ENCODE peak calls at places on chromosome X, in six cellular contexts. One of them, this sample, is unnamed.

GRCh38 chrX:56600141-56600540 is 36.7 kb downstream of the UBQLN2 start:
- DNase-seq in hepatocyte: no peak
- DNase-seq in neural progenitor cell: no peak
- DNase-seq in endothelial cell of umbilical vein: peak; percentile 15
- DNase-seq in MM.1S: no peak
- DNase-seq in fibroblast of lung: peak; percentile 0
- DNase-seq in this sample: no peak

GRCh38 chrX:119990409-119990994 is 47.0 kb upstream of the NKAP start:
- DNase-seq in hepatocyte: no peak
- DNase-seq in neural progenitor cell: peak; percentile 13
- DNase-seq in endothelial cell of umbilical vein: no peak
- DNase-seq in MM.1S: peak; percentile 12
- DNase-seq in fibroblast of lung: no peak
- DNase-seq in this sample: no peak

GRCh38 chrX:148670277-148670676 is 169.9 kb downstream of the AFF2 start:
- DNase-seq in hepatocyte: no peak
- DNase-seq in neural progenitor cell: no peak
- DNase-seq in endothelial cell of umbilical vein: no peak
- DNase-seq in MM.1S: no peak
- DNase-seq in fibroblast of lung: no peak
- DNase-seq in this sample: no peak

GRCh38 chrX:69959712-69960111 is 90.0 kb downstream of the AWAT2 start:
- DNase-seq in hepatocyte: no peak
- DNase-seq in neural progenitor cell: no peak
- DNase-seq in endothelial cell of umbilical vein: no peak
- DNase-seq in MM.1S: no peak
- DNase-seq in fibroblast of lung: no peak
- DNase-seq in this sample: peak; percentile 27

GRCh38 chrX:86044210-86044609 is 3.1 kb downstream of the CHM start:
- DNase-seq in hepatocyte: no peak
- DNase-seq in neural progenitor cell: no peak
- DNase-seq in endothelial cell of umbilical vein: no peak
- DNase-seq in MM.1S: no peak
- DNase-seq in fibroblast of lung: no peak
- DNase-seq in this sample: no peak

GRCh38 chrX:19548279-19548678 is 33.0 kb upstream of the MAP3K15 start:
- DNase-seq in hepatocyte: no peak
- DNase-seq in neural progenitor cell: no peak
- DNase-seq in endothelial cell of umbilical vein: no peak
- DNase-seq in MM.1S: no peak
- DNase-seq in fibroblast of lung: no peak
- DNase-seq in this sample: no peak

GRCh38 chrX:115940888-115941332 is 229.6 kb upstream of the AGTR2 start:
- DNase-seq in hepatocyte: no peak
- DNase-seq in neural progenitor cell: peak; percentile 84
- DNase-seq in endothelial cell of umbilical vein: peak; percentile 0
- DNase-seq in MM.1S: peak; percentile 84
- DNase-seq in fibroblast of lung: peak; percentile 0
- DNase-seq in this sample: peak; percentile 80

GRCh38 chrX:53312946-53313745 is 31.8 kb upstream of the IQSEC2 start:
- DNase-seq in hepatocyte: peak; percentile 69
- DNase-seq in neural progenitor cell: peak; percentile 57
- DNase-seq in endothelial cell of umbilical vein: peak; percentile 56
- DNase-seq in MM.1S: peak; percentile 57
- DNase-seq in fibroblast of lung: peak; percentile 52
- DNase-seq in this sample: peak; percentile 70

GRCh38 chrX:45320191-45320590 is 119.5 kb upstream of the DIPK2B start:
- DNase-seq in hepatocyte: no peak
- DNase-seq in neural progenitor cell: no peak
- DNase-seq in endothelial cell of umbilical vein: peak; percentile 34
- DNase-seq in MM.1S: no peak
- DNase-seq in fibroblast of lung: no peak
- DNase-seq in this sample: no peak

GRCh38 chrX:133924548-133924947 is 60.8 kb downstream of the GPC3 start:
- DNase-seq in hepatocyte: no peak
- DNase-seq in neural progenitor cell: no peak
- DNase-seq in endothelial cell of umbilical vein: no peak
- DNase-seq in MM.1S: no peak
- DNase-seq in fibroblast of lung: no peak
- DNase-seq in this sample: no peak

GRCh38 chrX:69705818-69706217 is 89.9 kb downstream of the EDA start:
- DNase-seq in hepatocyte: no peak
- DNase-seq in neural progenitor cell: no peak
- DNase-seq in endothelial cell of umbilical vein: no peak
- DNase-seq in MM.1S: no peak
- DNase-seq in fibroblast of lung: no peak
- DNase-seq in this sample: peak; percentile 48

GRCh38 chrX:9855536-9856320 is 69.5 kb downstream of the SHROOM2 start:
- DNase-seq in hepatocyte: no peak
- DNase-seq in neural progenitor cell: no peak
- DNase-seq in endothelial cell of umbilical vein: peak; percentile 44
- DNase-seq in MM.1S: no peak
- DNase-seq in fibroblast of lung: peak; percentile 45
- DNase-seq in this sample: no peak

GRCh38 chrX:9438950-9439494 is 25.8 kb upstream of the TBL1X start:
- DNase-seq in hepatocyte: no peak
- DNase-seq in neural progenitor cell: no peak
- DNase-seq in endothelial cell of umbilical vein: no peak
- DNase-seq in MM.1S: no peak
- DNase-seq in fibroblast of lung: no peak
- DNase-seq in this sample: no peak

GRCh38 chrX:53280703-53281320 is 572 bp downstream of the IQSEC2 start:
- DNase-seq in hepatocyte: no peak
- DNase-seq in neural progenitor cell: peak; percentile 27
- DNase-seq in endothelial cell of umbilical vein: peak; percentile 32
- DNase-seq in MM.1S: no peak
- DNase-seq in fibroblast of lung: peak; percentile 46
- DNase-seq in this sample: no peak

GRCh38 chrX:7690842-7691241 is 152.1 kb upstream of the VCX start:
- DNase-seq in hepatocyte: no peak
- DNase-seq in neural progenitor cell: peak; percentile 30
- DNase-seq in endothelial cell of umbilical vein: no peak
- DNase-seq in MM.1S: no peak
- DNase-seq in fibroblast of lung: no peak
- DNase-seq in this sample: peak; percentile 66

DNA sequence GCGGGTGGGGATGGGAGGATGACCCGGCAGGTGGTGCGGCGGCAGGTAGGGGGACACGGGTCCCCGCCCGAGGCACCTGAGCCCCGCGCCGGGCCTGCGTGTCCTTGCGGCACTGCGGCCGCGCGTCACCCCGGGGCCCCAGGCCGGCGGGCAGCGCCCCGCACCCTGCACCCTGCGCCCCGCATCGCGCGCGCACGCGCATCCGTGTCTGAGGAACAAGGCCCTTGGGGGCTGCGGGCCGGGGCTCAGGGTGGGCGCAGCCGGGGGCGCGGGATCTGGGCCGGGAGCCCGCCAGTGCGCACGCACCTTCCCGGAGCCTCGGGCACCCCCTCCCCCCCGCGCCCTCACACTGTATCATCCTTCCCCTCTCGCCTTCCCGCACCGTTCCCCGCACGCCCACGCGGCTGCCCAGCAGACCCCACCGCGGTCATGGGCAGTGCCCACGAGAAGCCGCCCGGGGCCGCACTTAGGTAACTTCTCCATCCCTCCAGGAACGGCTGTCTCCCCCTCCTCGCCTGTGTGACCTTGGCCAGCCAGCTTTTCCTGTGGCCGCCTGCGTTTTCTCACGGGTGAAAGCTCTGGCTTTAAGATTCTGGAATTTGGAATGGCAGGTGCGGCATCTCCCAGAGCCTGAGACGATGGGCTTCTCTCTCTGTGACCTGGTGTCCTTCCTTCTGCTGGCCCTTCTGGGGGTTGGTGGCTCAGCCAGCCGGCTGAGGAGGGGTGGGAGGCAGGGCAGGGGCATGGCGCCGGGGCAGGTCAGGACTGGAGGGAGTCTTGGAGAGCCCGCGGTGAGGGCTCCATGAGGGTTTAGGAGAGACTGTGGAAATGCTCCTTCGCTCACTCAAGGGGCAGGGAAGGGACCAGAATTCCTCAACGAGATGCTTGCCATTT is 746 bp downstream of the ATP2B3 start:
- DNase-seq in hepatocyte: no peak
- DNase-seq in neural progenitor cell: no peak
- DNase-seq in endothelial cell of umbilical vein: no peak
- DNase-seq in MM.1S: no peak
- DNase-seq in fibroblast of lung: no peak
- DNase-seq in this sample: no peak
- TF ChIP-seq EZH2 in hepatocyte: no peak
- TF ChIP-seq EZH2 in neural progenitor cell: peak; percentile 83
- TF ChIP-seq EZH2 in endothelial cell of umbilical vein: peak; percentile 88
- TF ChIP-seq EZH2 in MM.1S: no peak
- TF ChIP-seq EZH2 in fibroblast of lung: peak; percentile 51
- TF ChIP-seq EZH2 in this sample: peak; percentile 27

DNA sequence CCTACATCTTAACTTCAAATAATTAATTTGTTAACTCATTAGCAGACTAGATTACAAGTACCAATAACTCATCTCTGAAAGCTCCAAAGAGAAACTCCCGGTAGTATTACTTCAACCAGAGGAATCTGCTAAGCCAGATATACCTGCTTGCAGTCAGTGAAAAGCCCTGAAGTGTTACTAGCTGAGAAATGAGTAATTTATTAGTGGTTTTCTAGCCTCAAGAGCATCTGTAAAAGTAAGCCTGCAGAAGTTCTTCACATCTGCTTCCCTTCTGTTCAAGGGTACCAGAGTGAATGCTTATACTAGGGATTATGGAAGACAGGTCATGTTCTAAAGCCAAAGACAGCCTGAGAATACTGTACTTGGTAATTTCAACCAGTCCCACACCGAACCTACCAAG is 34.7 kb downstream of the IRS4 start:
- DNase-seq in hepatocyte: no peak
- DNase-seq in neural progenitor cell: no peak
- DNase-seq in endothelial cell of umbilical vein: no peak
- DNase-seq in MM.1S: no peak
- DNase-seq in fibroblast of lung: no peak
- DNase-seq in this sample: no peak
- TF ChIP-seq EZH2 in hepatocyte: no peak
- TF ChIP-seq EZH2 in neural progenitor cell: no peak
- TF ChIP-seq EZH2 in endothelial cell of umbilical vein: no peak
- TF ChIP-seq EZH2 in MM.1S: no peak
- TF ChIP-seq EZH2 in fibroblast of lung: no peak
- TF ChIP-seq EZH2 in this sample: no peak

DNA sequence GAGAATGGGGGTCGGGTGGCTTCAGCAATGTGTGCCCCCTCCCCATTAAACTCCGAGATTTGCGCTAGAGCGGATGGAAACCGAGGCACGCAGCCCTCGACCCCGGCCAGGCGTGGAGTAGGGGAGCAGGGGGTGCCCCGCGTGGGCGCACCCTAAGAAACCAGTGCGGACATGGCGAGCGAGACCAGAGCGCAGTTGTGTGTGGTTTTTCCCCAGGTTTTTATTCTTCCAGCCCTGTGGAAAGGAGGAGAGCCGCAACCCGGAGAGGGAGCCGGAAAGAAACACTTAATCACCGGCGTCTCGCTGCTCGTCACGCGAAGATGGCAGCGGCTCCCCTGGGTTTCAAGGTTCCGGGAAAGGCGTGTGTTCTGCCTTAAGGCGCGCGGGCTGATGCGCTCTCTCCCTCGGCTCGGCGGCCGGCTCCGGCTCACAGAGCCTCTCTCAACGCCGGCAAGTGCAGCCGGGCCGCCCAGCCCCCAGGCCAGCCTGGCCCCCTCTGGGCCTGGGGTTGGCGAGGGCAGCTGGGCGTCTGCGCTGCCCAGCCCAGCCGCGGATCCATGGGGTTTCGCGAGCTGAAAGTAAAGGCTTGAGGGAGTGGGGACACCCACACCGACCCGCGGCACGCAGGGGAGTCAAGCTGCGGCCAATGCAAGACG is 73.9 kb upstream of the BCOR start:
- DNase-seq in hepatocyte: peak; percentile 71
- DNase-seq in neural progenitor cell: peak; percentile 64
- DNase-seq in endothelial cell of umbilical vein: peak; percentile 25
- DNase-seq in MM.1S: no peak
- DNase-seq in fibroblast of lung: no peak
- DNase-seq in this sample: no peak
- TF ChIP-seq EZH2 in hepatocyte: no peak
- TF ChIP-seq EZH2 in neural progenitor cell: peak; percentile 75
- TF ChIP-seq EZH2 in endothelial cell of umbilical vein: no peak
- TF ChIP-seq EZH2 in MM.1S: no peak
- TF ChIP-seq EZH2 in fibroblast of lung: no peak
- TF ChIP-seq EZH2 in this sample: no peak

DNA sequence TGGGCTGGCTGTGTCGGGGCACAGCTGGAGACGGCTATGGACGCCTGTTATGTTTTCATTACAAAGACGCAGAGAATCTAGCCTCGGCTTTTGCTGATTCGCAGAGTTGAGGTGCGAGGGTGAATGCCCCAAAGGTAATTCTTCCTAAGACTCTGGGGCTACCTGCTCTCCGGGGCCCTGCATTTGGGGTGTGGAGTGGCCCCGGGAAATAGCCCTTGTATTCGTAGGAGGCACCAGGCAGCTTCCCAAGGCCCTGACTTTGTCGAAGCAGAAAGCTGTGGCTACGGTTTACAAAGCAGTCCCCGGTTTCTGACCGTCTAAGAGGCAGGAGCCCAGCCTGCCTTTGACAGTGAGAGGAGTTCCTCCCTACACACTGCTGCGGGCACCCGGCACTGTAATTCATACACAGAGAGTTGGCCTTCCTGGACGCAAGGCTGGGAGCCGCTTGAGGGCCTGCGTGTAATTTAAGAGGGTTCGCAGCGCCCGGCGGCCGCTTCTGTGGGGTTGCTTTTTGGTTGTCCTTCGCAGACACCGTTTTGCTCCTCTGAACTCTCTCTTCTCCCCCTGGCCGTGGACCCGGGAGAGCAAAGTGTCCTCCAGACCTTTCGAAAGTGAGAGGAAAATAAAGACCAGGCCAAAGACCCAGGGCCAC is 1.9 kb downstream of the SHOX start:
- DNase-seq in hepatocyte: no peak
- DNase-seq in neural progenitor cell: peak; percentile 59
- DNase-seq in endothelial cell of umbilical vein: no peak
- DNase-seq in MM.1S: no peak
- DNase-seq in fibroblast of lung: no peak
- DNase-seq in this sample: peak; percentile 66
- TF ChIP-seq EZH2 in hepatocyte: peak; percentile 68
- TF ChIP-seq EZH2 in neural progenitor cell: peak; percentile 95
- TF ChIP-seq EZH2 in endothelial cell of umbilical vein: no peak
- TF ChIP-seq EZH2 in MM.1S: no peak
- TF ChIP-seq EZH2 in fibroblast of lung: no peak
- TF ChIP-seq EZH2 in this sample: peak; percentile 73

GRCh38 chrX:25016938-25017598 is 1.3 kb upstream of the ARX start:
- DNase-seq in hepatocyte: no peak
- DNase-seq in neural progenitor cell: peak; percentile 36
- DNase-seq in endothelial cell of umbilical vein: no peak
- DNase-seq in MM.1S: no peak
- DNase-seq in fibroblast of lung: no peak
- DNase-seq in this sample: no peak

GRCh38 chrX:25016361-25016671 is 551 bp upstream of the ARX start:
- DNase-seq in hepatocyte: no peak
- DNase-seq in neural progenitor cell: peak; percentile 56
- DNase-seq in endothelial cell of umbilical vein: no peak
- DNase-seq in MM.1S: no peak
- DNase-seq in fibroblast of lung: no peak
- DNase-seq in this sample: no peak

GRCh38 chrX:25015486-25016360 is at the start of gene ARX:
- DNase-seq in hepatocyte: peak; percentile 86
- DNase-seq in neural progenitor cell: peak; percentile 97
- DNase-seq in endothelial cell of umbilical vein: peak; percentile 31
- DNase-seq in MM.1S: no peak
- DNase-seq in fibroblast of lung: peak; percentile 61
- DNase-seq in this sample: peak; percentile 88

GRCh38 chrX:25018682-25019081 is 2.9 kb upstream of the ARX start:
- DNase-seq in hepatocyte: no peak
- DNase-seq in neural progenitor cell: no peak
- DNase-seq in endothelial cell of umbilical vein: no peak
- DNase-seq in MM.1S: no peak
- DNase-seq in fibroblast of lung: no peak
- DNase-seq in this sample: no peak

GRCh38 chrX:25017667-25018247 is 2.0 kb upstream of the ARX start:
- DNase-seq in hepatocyte: no peak
- DNase-seq in neural progenitor cell: peak; percentile 75
- DNase-seq in endothelial cell of umbilical vein: no peak
- DNase-seq in MM.1S: no peak
- DNase-seq in fibroblast of lung: no peak
- DNase-seq in this sample: no peak
- TF ChIP-seq EZH2 in hepatocyte: peak; percentile 100
- TF ChIP-seq EZH2 in neural progenitor cell: peak; percentile 93
- TF ChIP-seq EZH2 in endothelial cell of umbilical vein: no peak
- TF ChIP-seq EZH2 in MM.1S: no peak
- TF ChIP-seq EZH2 in fibroblast of lung: peak; percentile 86
- TF ChIP-seq EZH2 in this sample: peak; percentile 55